ENCODE peak calls at places on chromosomes 7 and 10, in seven cellular contexts. G is trophoblast cell; L is activated CD4-positive, alpha-beta T cell treated with anti-CD3 and anti-CD28 coated beads for 48 hours; Z is BE2C; U is OCI-M1; J is NCI-H1930; T is aorta. Y is an unnamed sample.

GRCh38 chr10:126350216-126350992 is 37.9 kb downstream of the ADAM12 start:
- DNase-seq in G (peak), L (no peak), Z (peak), U (no peak), J (no peak), T (peak), Y (peak)

GRCh38 chr7:135578569-135578968 is 20.9 kb downstream of the NUP205 start:
- DNase-seq in G (no peak), L (no peak), Z (no peak), U (no peak), J (no peak), T (no peak), Y (no peak)

GRCh38 chr7:158760936-158761335 is 56.3 kb upstream of the NCAPG2 start:
- DNase-seq in G (no peak), L (no peak), Z (no peak), U (no peak), J (no peak), T (no peak), Y (no peak)

GRCh38 chr10:26621889-26622681 is 75.4 kb upstream of the PDSS1 start:
- DNase-seq in G (peak), L (peak), Z (no peak), U (peak), J (no peak), T (peak), Y (no peak)

GRCh38 chr7:114409750-114410149 is 4.9 kb upstream of the FOXP2 start:
- DNase-seq in G (no peak), L (no peak), Z (no peak), U (no peak), J (no peak), T (no peak), Y (no peak)

GRCh38 chr7:105691029-105691691 is 109.9 kb upstream of the EFCAB10 start:
- DNase-seq in G (peak), L (peak), Z (no peak), U (peak), J (no peak), T (peak), Y (no peak)

GRCh38 chr10:101771380-101771779 is 4.5 kb downstream of the FGF8 start:
- DNase-seq in G (no peak), L (no peak), Z (no peak), U (no peak), J (no peak), T (no peak), Y (no peak)

GRCh38 chr10:22436526-22436892 is 91.2 kb downstream of the SPAG6 start:
- DNase-seq in G (no peak), L (peak), Z (no peak), U (no peak), J (no peak), T (no peak), Y (no peak)

GRCh38 chr7:502296-502695 is 17.4 kb downstream of the PDGFA start:
- DNase-seq in G (no peak), L (no peak), Z (no peak), U (no peak), J (no peak), T (peak), Y (no peak)